ENCODE peak calls at places on chromosomes 7 and 10, in six cellular contexts. S, N, M, A, P and O are unnamed samples.
A peak's percentile ranks its signal among the peaks of the same experiment; 100 is the strongest.

GRCh38 chr10:93911865-93912264 is 18.1 kb downstream of the SLC35G1 start:
- DNase-seq in N (peak; percentile 14), A (no peak), P (no peak), S (no peak), M (no peak), O (no peak)

GRCh38 chr10:69813632-69814031 is 11.9 kb downstream of the COL13A1 start:
- DNase-seq in P (no peak), M (no peak), S (no peak), N (no peak), A (no peak), O (no peak)

GRCh38 chr10:32650246-32650655 is 204.3 kb downstream of the CCDC7 start:
- DNase-seq in S (no peak), A (peak; percentile 21), M (no peak), N (no peak), P (no peak), O (no peak)

GRCh38 chr10:114682121-114682520 is 24.0 kb upstream of the ABLIM1 start:
- DNase-seq in S (no peak), A (no peak), P (no peak), N (no peak), M (no peak), O (no peak)

GRCh38 chr7:28700084-28700483 is 258.0 kb downstream of the TRIL start:
- DNase-seq in N (no peak), P (no peak), A (no peak), S (no peak), M (no peak), O (no peak)

GRCh38 chr7:112192236-112193154 is 13.7 kb downstream of the DOCK4 start:
- DNase-seq in P (no peak), M (no peak), A (no peak), N (no peak), S (no peak), O (no peak)

GRCh38 chr10:28952523-28952922 is 275.2 kb downstream of the BAMBI start:
- DNase-seq in S (no peak), P (no peak), M (no peak), N (no peak), A (no peak), O (no peak)

GRCh38 chr7:36852017-36852416 is 127.7 kb upstream of the AOAH start:
- DNase-seq in M (no peak), S (no peak), A (no peak), P (no peak), N (no peak), O (no peak)

GRCh38 chr7:42914009-42914725 is 2.3 kb upstream of the C7orf25 start:
- DNase-seq in S (no peak), M (no peak), N (no peak), P (no peak), A (no peak), O (no peak)

GRCh38 chr7:3294432-3295100 is 6.5 kb upstream of the SDK1 start:
- DNase-seq in P (no peak), M (no peak), N (no peak), S (no peak), A (no peak), O (no peak)

GRCh38 chr10:43901302-43901701 is 252.6 kb upstream of the ZNF32 start:
- DNase-seq in M (no peak), S (no peak), N (no peak), P (no peak), A (no peak), O (no peak)

GRCh38 chr10:66349726-66350125 is 576.1 kb upstream of the LRRTM3 start:
- DNase-seq in M (no peak), N (no peak), A (no peak), S (no peak), P (no peak), O (no peak)

GRCh38 chr7:149879271-149879711 is 5.5 kb downstream of the ATP6V0E2 start:
- DNase-seq in N (peak; percentile 0), P (no peak), A (no peak), M (no peak), S (no peak), O (no peak)

GRCh38 chr10:123782549-123782948 is 109.1 kb downstream of the CPXM2 start:
- DNase-seq in N (peak; percentile 59), S (no peak), M (no peak), A (no peak), P (no peak), O (peak; percentile 74)

GRCh38 chr10:30671011-30671616 is 41.6 kb upstream of the LYZL2 start:
- DNase-seq in A (peak; percentile 47), S (peak; percentile 55), M (peak; percentile 73), N (peak; percentile 69), P (no peak), O (peak; percentile 70)

GRCh38 chr7:120794100-120794729 is 63.7 kb downstream of the TSPAN12 start:
- DNase-seq in A (no peak), P (no peak), M (no peak), N (no peak), S (no peak), O (no peak)

GRCh38 chr10:113044015-113044755 is 94.1 kb downstream of the TCF7L2 start:
- DNase-seq in S (no peak), P (no peak), A (no peak), M (no peak), N (no peak), O (no peak)

GRCh38 chr10:132097609-132098377 is 32.0 kb downstream of the JAKMIP3 start:
- DNase-seq in S (no peak), A (no peak), M (no peak), N (no peak), P (no peak), O (peak; percentile 16)

GRCh38 chr7:100384623-100385372 is 11.5 kb downstream of the PILRA start:
- DNase-seq in N (no peak), A (no peak), S (no peak), P (no peak), M (no peak), O (no peak)

GRCh38 chr10:3887885-3888476 is 103.0 kb upstream of the KLF6 start:
- DNase-seq in N (peak; percentile 91), P (peak; percentile 67), M (no peak), A (peak; percentile 37), S (no peak), O (peak; percentile 97)

GRCh38 chr7:43658718-43659548 is 70.4 kb downstream of the COA1 start:
- DNase-seq in S (no peak), P (no peak), M (no peak), N (no peak), A (peak; percentile 28), O (no peak)

GRCh38 chr7:1798191-1798590 is 128.1 kb downstream of the ELFN1 start:
- DNase-seq in N (no peak), M (no peak), A (no peak), P (no peak), S (no peak), O (no peak)

GRCh38 chr7:32070406-32071360 is at the start of gene PDE1C:
- DNase-seq in A (no peak), N (peak; percentile 30), M (peak; percentile 58), P (no peak), S (peak; percentile 37), O (peak; percentile 57)